ENCODE peak calls at places on chromosome 4, in four cellular contexts. One of them, this sample, is unnamed.

GRCh38 chr4:106647451-106647850 is 278.9 kb upstream of the GIMD1 start:
- DNase-seq in omental fat pad: no peak
- DNase-seq in endothelial cell: no peak
- DNase-seq in A673: no peak
- DNase-seq in this sample: no peak

GRCh38 chr4:53050361-53050774 is 188.3 kb downstream of the RASL11B start:
- DNase-seq in omental fat pad: no peak
- DNase-seq in endothelial cell: no peak
- DNase-seq in A673: no peak
- DNase-seq in this sample: no peak

GRCh38 chr4:72473434-72473900 is 95.6 kb downstream of the ADAMTS3 start:
- DNase-seq in omental fat pad: no peak
- DNase-seq in endothelial cell: no peak
- DNase-seq in A673: peak; percentile 10
- DNase-seq in this sample: no peak

GRCh38 chr4:2186133-2186864 is 55.6 kb downstream of the HAUS3 start:
- DNase-seq in omental fat pad: no peak
- DNase-seq in endothelial cell: peak; percentile 17
- DNase-seq in A673: peak; percentile 24
- DNase-seq in this sample: no peak

GRCh38 chr4:21490682-21491081 is 457.9 kb downstream of the KCNIP4 start:
- DNase-seq in omental fat pad: no peak
- DNase-seq in endothelial cell: no peak
- DNase-seq in A673: no peak
- DNase-seq in this sample: no peak

GRCh38 chr4:108168213-108168671 is 490 bp downstream of the LEF1 start:
- DNase-seq in omental fat pad: no peak
- DNase-seq in endothelial cell: no peak
- DNase-seq in A673: no peak
- DNase-seq in this sample: peak; percentile 65

GRCh38 chr4:142559986-142560385 is 286.1 kb downstream of the INPP4B start:
- DNase-seq in omental fat pad: no peak
- DNase-seq in endothelial cell: no peak
- DNase-seq in A673: no peak
- DNase-seq in this sample: no peak

GRCh38 chr4:111945014-111945413 is 200.2 kb upstream of the FAM241A start:
- DNase-seq in omental fat pad: no peak
- DNase-seq in endothelial cell: no peak
- DNase-seq in A673: no peak
- DNase-seq in this sample: no peak

GRCh38 chr4:76703123-76703490 is 194.8 kb downstream of the SOWAHB start:
- DNase-seq in omental fat pad: no peak
- DNase-seq in endothelial cell: no peak
- DNase-seq in A673: no peak
- DNase-seq in this sample: no peak

GRCh38 chr4:3013839-3014350 is 50.5 kb downstream of the GRK4 start:
- DNase-seq in omental fat pad: no peak
- DNase-seq in endothelial cell: no peak
- DNase-seq in A673: no peak
- DNase-seq in this sample: peak; percentile 71

GRCh38 chr4:3202836-3203820 is 45.8 kb upstream of the MSANTD1 start:
- DNase-seq in omental fat pad: no peak
- DNase-seq in endothelial cell: no peak
- DNase-seq in A673: no peak
- DNase-seq in this sample: no peak

GRCh38 chr4:177297781-177298391 is 11.8 kb upstream of the NEIL3 start:
- DNase-seq in omental fat pad: no peak
- DNase-seq in endothelial cell: no peak
- DNase-seq in A673: no peak
- DNase-seq in this sample: no peak

GRCh38 chr4:99610605-99611172 is 36.1 kb downstream of the MTTP start:
- DNase-seq in omental fat pad: no peak
- DNase-seq in endothelial cell: no peak
- DNase-seq in A673: no peak
- DNase-seq in this sample: no peak

GRCh38 chr4:189204616-189205015 is 736.1 kb upstream of the FRG1 start:
- DNase-seq in omental fat pad: no peak
- DNase-seq in endothelial cell: no peak
- DNase-seq in A673: no peak
- DNase-seq in this sample: no peak

GRCh38 chr4:143337600-143338287 is 1.1 kb downstream of the GAB1 start:
- DNase-seq in omental fat pad: no peak
- DNase-seq in endothelial cell: peak; percentile 19
- DNase-seq in A673: peak; percentile 60
- DNase-seq in this sample: no peak

GRCh38 chr4:95362906-95363578 is 185.7 kb downstream of the UNC5C start:
- DNase-seq in omental fat pad: no peak
- DNase-seq in endothelial cell: peak; percentile 19
- DNase-seq in A673: peak; percentile 32
- DNase-seq in this sample: no peak

GRCh38 chr4:45283352-45283751 is 557.0 kb upstream of the GNPDA2 start:
- DNase-seq in omental fat pad: no peak
- DNase-seq in endothelial cell: no peak
- DNase-seq in A673: no peak
- DNase-seq in this sample: no peak

GRCh38 chr4:145618210-145618911 is 824 bp upstream of the MMAA start:
- DNase-seq in omental fat pad: no peak
- DNase-seq in endothelial cell: no peak
- DNase-seq in A673: peak; percentile 38
- DNase-seq in this sample: peak; percentile 45

GRCh38 chr4:126106658-126107057 is 791.9 kb downstream of the FAT4 start:
- DNase-seq in omental fat pad: no peak
- DNase-seq in endothelial cell: no peak
- DNase-seq in A673: peak; percentile 14
- DNase-seq in this sample: no peak

GRCh38 chr4:112514449-112515277 is 1.3 kb downstream of the NEUROG2 start:
- DNase-seq in omental fat pad: no peak
- DNase-seq in endothelial cell: peak; percentile 21
- DNase-seq in A673: peak; percentile 42
- DNase-seq in this sample: peak; percentile 65

GRCh38 chr4:173766231-173766630 is 236.2 kb upstream of the HAND2 start:
- DNase-seq in omental fat pad: no peak
- DNase-seq in endothelial cell: no peak
- DNase-seq in A673: no peak
- DNase-seq in this sample: no peak

GRCh38 chr4:2371765-2372487 is 46.5 kb downstream of the ZFYVE28 start:
- DNase-seq in omental fat pad: no peak
- DNase-seq in endothelial cell: no peak
- DNase-seq in A673: no peak
- DNase-seq in this sample: no peak

GRCh38 chr4:174318829-174319764 is 35.4 kb downstream of the CEP44 start:
- DNase-seq in omental fat pad: no peak
- DNase-seq in endothelial cell: peak; percentile 8
- DNase-seq in A673: peak; percentile 55
- DNase-seq in this sample: peak; percentile 24

GRCh38 chr4:98601719-98602118 is 56.7 kb downstream of the TSPAN5 start:
- DNase-seq in omental fat pad: no peak
- DNase-seq in endothelial cell: no peak
- DNase-seq in A673: peak; percentile 19
- DNase-seq in this sample: no peak

GRCh38 chr4:5152521-5152920 is 101.2 kb downstream of the STK32B start:
- DNase-seq in omental fat pad: no peak
- DNase-seq in endothelial cell: no peak
- DNase-seq in A673: no peak
- DNase-seq in this sample: no peak

DNA sequence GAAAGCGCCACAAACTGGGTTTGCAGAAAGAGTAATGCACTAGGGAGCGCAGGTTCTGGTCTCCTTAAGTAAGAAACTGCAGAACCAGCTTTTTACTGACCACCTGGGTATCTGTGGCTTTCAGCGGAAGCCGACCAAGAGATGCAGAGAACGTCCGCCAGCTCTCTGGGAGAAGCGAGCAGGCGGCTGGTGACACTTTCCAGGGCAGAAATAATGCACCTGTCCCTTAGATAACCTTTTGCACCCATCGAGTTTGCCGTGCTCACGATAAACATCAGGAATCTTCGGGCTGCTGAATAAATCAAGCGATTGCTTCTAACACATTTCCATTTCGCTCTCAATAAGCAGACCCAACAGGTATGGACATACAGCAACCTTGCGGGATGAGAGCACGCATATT is 3.5 kb downstream of the ATOH1 start:
- DNase-seq in omental fat pad: no peak
- DNase-seq in endothelial cell: no peak
- DNase-seq in A673: no peak
- DNase-seq in this sample: no peak
- TF ChIP-seq CTCF in omental fat pad: no peak
- TF ChIP-seq CTCF in endothelial cell: no peak
- TF ChIP-seq CTCF in A673: no peak
- TF ChIP-seq CTCF in this sample: no peak

DNA sequence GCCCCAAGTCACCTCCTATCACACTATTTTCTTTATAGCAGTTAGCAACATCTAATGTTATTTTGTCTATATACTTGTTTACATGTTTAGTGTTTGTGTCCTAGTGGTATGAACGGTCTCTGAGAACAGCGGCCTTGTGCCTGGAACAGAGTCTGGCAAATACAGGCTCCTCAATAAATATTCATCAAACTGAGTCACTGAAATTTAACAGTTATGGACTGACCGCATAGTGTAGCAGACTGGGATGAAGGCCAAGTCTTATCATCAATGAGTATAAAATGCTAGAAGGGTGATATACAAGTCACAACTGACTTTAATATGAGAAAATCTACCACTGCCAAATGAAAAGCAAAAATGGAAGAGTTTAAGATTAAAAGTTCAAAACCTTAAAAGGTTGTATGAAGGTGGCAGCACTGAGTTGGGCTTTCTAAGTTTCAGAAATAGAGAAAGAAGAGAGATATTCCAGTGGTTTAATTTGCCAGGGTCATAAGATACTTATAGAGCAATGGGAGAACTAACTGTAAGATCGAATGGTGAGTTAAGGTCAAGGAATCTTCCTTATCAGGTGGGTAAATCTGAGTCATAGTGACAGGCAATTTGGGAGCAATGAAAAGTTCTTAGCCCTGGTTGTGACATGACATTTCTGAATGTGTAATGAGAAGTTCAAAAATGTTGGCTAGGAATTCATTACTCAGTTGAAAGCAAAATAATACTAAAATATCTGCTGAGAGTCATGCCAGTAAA is 34.9 kb downstream of the ELOVL6 start:
- DNase-seq in omental fat pad: no peak
- DNase-seq in endothelial cell: no peak
- DNase-seq in A673: no peak
- DNase-seq in this sample: no peak
- TF ChIP-seq CTCF in omental fat pad: no peak
- TF ChIP-seq CTCF in endothelial cell: no peak
- TF ChIP-seq CTCF in A673: no peak
- TF ChIP-seq CTCF in this sample: no peak

GRCh38 chr4:103478210-103478609 is 241.6 kb downstream of the TACR3 start:
- DNase-seq in omental fat pad: no peak
- DNase-seq in endothelial cell: no peak
- DNase-seq in A673: no peak
- DNase-seq in this sample: no peak

GRCh38 chr4:103484521-103484920 is 235.3 kb downstream of the TACR3 start:
- DNase-seq in omental fat pad: no peak
- DNase-seq in endothelial cell: no peak
- DNase-seq in A673: no peak
- DNase-seq in this sample: no peak

GRCh38 chr4:103478729-103479128 is 241.1 kb downstream of the TACR3 start:
- DNase-seq in omental fat pad: no peak
- DNase-seq in endothelial cell: no peak
- DNase-seq in A673: no peak
- DNase-seq in this sample: no peak

GRCh38 chr4:103482471-103482870 is 237.3 kb downstream of the TACR3 start:
- DNase-seq in omental fat pad: no peak
- DNase-seq in endothelial cell: no peak
- DNase-seq in A673: no peak
- DNase-seq in this sample: no peak

GRCh38 chr4:103482893-103483292 is 236.9 kb downstream of the TACR3 start:
- DNase-seq in omental fat pad: no peak
- DNase-seq in endothelial cell: no peak
- DNase-seq in A673: no peak
- DNase-seq in this sample: no peak
- TF ChIP-seq CTCF in omental fat pad: no peak
- TF ChIP-seq CTCF in endothelial cell: no peak
- TF ChIP-seq CTCF in A673: no peak
- TF ChIP-seq CTCF in this sample: no peak

GRCh38 chr4:138555107-138555506 is 313.0 kb upstream of the SLC7A11 start:
- DNase-seq in omental fat pad: no peak
- DNase-seq in endothelial cell: no peak
- DNase-seq in A673: peak; percentile 79
- DNase-seq in this sample: no peak
- TF ChIP-seq CTCF in omental fat pad: no peak
- TF ChIP-seq CTCF in endothelial cell: no peak
- TF ChIP-seq CTCF in A673: no peak
- TF ChIP-seq CTCF in this sample: no peak

GRCh38 chr4:92014060-92014459 is 289.7 kb upstream of the GRID2 start:
- DNase-seq in omental fat pad: no peak
- DNase-seq in endothelial cell: no peak
- DNase-seq in A673: no peak
- DNase-seq in this sample: no peak

GRCh38 chr4:92012899-92013867 is 290.6 kb upstream of the GRID2 start:
- DNase-seq in omental fat pad: no peak
- DNase-seq in endothelial cell: peak; percentile 21
- DNase-seq in A673: no peak
- DNase-seq in this sample: no peak
- TF ChIP-seq CTCF in omental fat pad: no peak
- TF ChIP-seq CTCF in endothelial cell: peak; percentile 37
- TF ChIP-seq CTCF in A673: no peak
- TF ChIP-seq CTCF in this sample: peak; percentile 17

DNA sequence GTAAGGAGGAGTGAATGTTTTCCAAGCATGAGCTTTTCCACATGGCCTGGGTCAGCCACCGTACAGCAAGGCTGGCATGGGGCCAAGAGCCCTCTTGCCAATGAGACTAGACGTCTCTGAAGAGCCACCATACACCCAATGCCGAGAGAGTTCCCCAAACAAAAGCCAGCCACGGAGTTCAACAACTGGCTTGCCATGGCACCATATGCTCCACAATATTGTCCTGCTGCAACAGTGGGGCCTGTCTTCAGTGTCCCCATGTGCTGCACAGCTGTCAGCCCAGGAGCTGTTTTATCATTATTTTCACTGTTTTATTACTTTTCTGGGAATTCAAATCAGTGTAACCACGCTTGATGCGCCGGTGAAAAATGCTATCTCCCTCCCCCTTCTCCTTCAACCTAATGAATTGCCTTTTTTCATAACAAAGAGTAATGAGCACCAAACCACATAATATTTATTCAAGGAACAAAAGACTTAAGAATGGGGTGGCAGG is 18.4 kb downstream of the MAML3 start:
- DNase-seq in omental fat pad: peak; percentile 41
- DNase-seq in endothelial cell: no peak
- DNase-seq in A673: peak; percentile 31
- DNase-seq in this sample: no peak
- TF ChIP-seq CTCF in omental fat pad: no peak
- TF ChIP-seq CTCF in endothelial cell: no peak
- TF ChIP-seq CTCF in A673: no peak
- TF ChIP-seq CTCF in this sample: no peak

GRCh38 chr4:157204634-157205244 is 15.8 kb upstream of the GRIA2 start:
- DNase-seq in omental fat pad: no peak
- DNase-seq in endothelial cell: peak; percentile 55
- DNase-seq in A673: peak; percentile 37
- DNase-seq in this sample: peak; percentile 27
- TF ChIP-seq CTCF in omental fat pad: no peak
- TF ChIP-seq CTCF in endothelial cell: peak; percentile 65
- TF ChIP-seq CTCF in A673: peak; percentile 62
- TF ChIP-seq CTCF in this sample: peak; percentile 69

GRCh38 chr4:42302348-42302747 is 94.9 kb upstream of the SHISA3 start:
- DNase-seq in omental fat pad: no peak
- DNase-seq in endothelial cell: peak; percentile 58
- DNase-seq in A673: peak; percentile 45
- DNase-seq in this sample: no peak
- TF ChIP-seq CTCF in omental fat pad: no peak
- TF ChIP-seq CTCF in endothelial cell: no peak
- TF ChIP-seq CTCF in A673: peak; percentile 40
- TF ChIP-seq CTCF in this sample: peak; percentile 31